ENCODE peak calls at places on chromosome 3, in eight cellular contexts. One of them, this sample, is unnamed.
A peak's percentile ranks its signal among the peaks of the same experiment; 100 is the strongest.

GRCh38 chr3:107285197-107285596 is 92.0 kb upstream of the CCDC54 start:
- DNase-seq in GM10248: no peak
- DNase-seq in ascending aorta: no peak
- DNase-seq in GM13977: no peak
- DNase-seq in cardiac fibroblast: peak; percentile 13
- DNase-seq in foreskin fibroblast: peak; percentile 33
- DNase-seq in H9: peak; percentile 86
- DNase-seq in mesothelial cell of epicardium: no peak
- DNase-seq in this sample: no peak

GRCh38 chr3:71063768-71064287 is 519.7 kb downstream of the FOXP1 start:
- DNase-seq in GM13977: peak; percentile 33
- DNase-seq in mesothelial cell of epicardium: no peak
- DNase-seq in H9: no peak
- DNase-seq in foreskin fibroblast: peak; percentile 48
- DNase-seq in ascending aorta: no peak
- DNase-seq in GM10248: no peak
- DNase-seq in cardiac fibroblast: no peak
- DNase-seq in this sample: peak; percentile 20

GRCh38 chr3:104044002-104044401 is 1322.7 kb upstream of the ALCAM start:
- DNase-seq in cardiac fibroblast: no peak
- DNase-seq in H9: no peak
- DNase-seq in mesothelial cell of epicardium: no peak
- DNase-seq in GM10248: no peak
- DNase-seq in foreskin fibroblast: no peak
- DNase-seq in ascending aorta: no peak
- DNase-seq in GM13977: no peak
- DNase-seq in this sample: no peak

GRCh38 chr3:53554559-53555511 is 60.4 kb downstream of the CACNA1D start:
- DNase-seq in GM13977: peak; percentile 55
- DNase-seq in foreskin fibroblast: no peak
- DNase-seq in mesothelial cell of epicardium: no peak
- DNase-seq in cardiac fibroblast: no peak
- DNase-seq in GM10248: peak; percentile 62
- DNase-seq in ascending aorta: no peak
- DNase-seq in H9: no peak
- DNase-seq in this sample: no peak

GRCh38 chr3:7504886-7505775 is 644.2 kb downstream of the GRM7 start:
- DNase-seq in H9: no peak
- DNase-seq in mesothelial cell of epicardium: no peak
- DNase-seq in GM13977: no peak
- DNase-seq in cardiac fibroblast: peak; percentile 95
- DNase-seq in GM10248: no peak
- DNase-seq in ascending aorta: no peak
- DNase-seq in foreskin fibroblast: peak; percentile 21
- DNase-seq in this sample: peak; percentile 8

GRCh38 chr3:198107840-198108734 is 148.1 kb downstream of the LMLN start:
- DNase-seq in GM10248: no peak
- DNase-seq in ascending aorta: no peak
- DNase-seq in H9: no peak
- DNase-seq in cardiac fibroblast: no peak
- DNase-seq in mesothelial cell of epicardium: no peak
- DNase-seq in GM13977: no peak
- DNase-seq in foreskin fibroblast: peak; percentile 14
- DNase-seq in this sample: no peak

GRCh38 chr3:14144423-14145075 is 19.7 kb downstream of the TMEM43 start:
- DNase-seq in H9: peak; percentile 66
- DNase-seq in mesothelial cell of epicardium: no peak
- DNase-seq in cardiac fibroblast: peak; percentile 99
- DNase-seq in foreskin fibroblast: peak; percentile 97
- DNase-seq in GM13977: peak; percentile 92
- DNase-seq in ascending aorta: peak; percentile 70
- DNase-seq in GM10248: peak; percentile 92
- DNase-seq in this sample: peak; percentile 39

GRCh38 chr3:71850654-71851053 is 65.7 kb upstream of the PROK2 start:
- DNase-seq in H9: no peak
- DNase-seq in GM10248: no peak
- DNase-seq in GM13977: no peak
- DNase-seq in mesothelial cell of epicardium: no peak
- DNase-seq in cardiac fibroblast: no peak
- DNase-seq in ascending aorta: no peak
- DNase-seq in foreskin fibroblast: no peak
- DNase-seq in this sample: no peak

GRCh38 chr3:196207159-196207832 is 3.9 kb downstream of the ZDHHC19 start:
- DNase-seq in cardiac fibroblast: no peak
- DNase-seq in foreskin fibroblast: no peak
- DNase-seq in GM13977: peak; percentile 64
- DNase-seq in ascending aorta: no peak
- DNase-seq in mesothelial cell of epicardium: no peak
- DNase-seq in GM10248: no peak
- DNase-seq in H9: no peak
- DNase-seq in this sample: no peak

GRCh38 chr3:194575484-194576210 is 57.6 kb downstream of the TMEM44 start:
- DNase-seq in GM13977: no peak
- DNase-seq in cardiac fibroblast: peak; percentile 99
- DNase-seq in mesothelial cell of epicardium: no peak
- DNase-seq in ascending aorta: no peak
- DNase-seq in GM10248: no peak
- DNase-seq in H9: peak; percentile 54
- DNase-seq in foreskin fibroblast: peak; percentile 74
- DNase-seq in this sample: no peak
- TF ChIP-seq CTCF in GM13977: no peak
- TF ChIP-seq CTCF in cardiac fibroblast: peak; percentile 15
- TF ChIP-seq CTCF in mesothelial cell of epicardium: no peak
- TF ChIP-seq CTCF in ascending aorta: no peak
- TF ChIP-seq CTCF in GM10248: no peak
- TF ChIP-seq CTCF in H9: peak; percentile 20
- TF ChIP-seq CTCF in foreskin fibroblast: no peak
- TF ChIP-seq CTCF in this sample: no peak

DNA sequence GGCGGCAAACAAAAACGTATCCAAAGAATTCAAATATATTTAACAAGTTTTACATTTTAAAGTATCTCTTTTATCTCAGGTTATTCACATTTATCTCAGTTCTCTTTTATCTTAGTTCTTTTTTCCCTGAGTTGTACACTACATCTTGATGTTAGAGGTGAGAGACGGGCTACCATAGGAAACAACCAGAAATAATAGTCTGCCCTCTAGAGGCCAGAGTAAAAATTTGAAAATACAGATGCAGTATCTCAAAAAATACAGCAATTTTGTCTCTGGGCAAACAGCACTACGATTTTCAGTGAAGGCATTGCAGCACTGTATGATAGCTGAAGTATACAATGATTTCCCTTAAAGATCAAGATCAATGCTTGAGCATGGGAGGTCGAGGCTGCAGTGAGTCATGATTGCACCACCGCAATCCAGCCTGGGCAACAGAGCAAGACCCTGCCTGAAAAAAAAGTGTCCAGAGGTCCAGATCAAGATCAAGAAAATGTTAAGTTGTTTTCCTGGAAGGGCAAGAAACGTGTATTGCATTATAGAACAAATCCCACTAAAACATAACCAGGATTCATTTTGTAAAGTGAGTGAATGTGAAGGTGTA is 82.6 kb upstream of the ATP11B start:
- DNase-seq in GM10248: peak; percentile 56
- DNase-seq in H9: no peak
- DNase-seq in GM13977: peak; percentile 38
- DNase-seq in mesothelial cell of epicardium: no peak
- DNase-seq in foreskin fibroblast: peak; percentile 42
- DNase-seq in ascending aorta: no peak
- DNase-seq in cardiac fibroblast: peak; percentile 39
- DNase-seq in this sample: no peak
- TF ChIP-seq CTCF in GM10248: peak; percentile 43
- TF ChIP-seq CTCF in H9: peak; percentile 78
- TF ChIP-seq CTCF in GM13977: peak; percentile 58
- TF ChIP-seq CTCF in mesothelial cell of epicardium: peak; percentile 85
- TF ChIP-seq CTCF in foreskin fibroblast: peak; percentile 58
- TF ChIP-seq CTCF in ascending aorta: peak; percentile 60
- TF ChIP-seq CTCF in cardiac fibroblast: peak; percentile 44
- TF ChIP-seq CTCF in this sample: peak; percentile 85

DNA sequence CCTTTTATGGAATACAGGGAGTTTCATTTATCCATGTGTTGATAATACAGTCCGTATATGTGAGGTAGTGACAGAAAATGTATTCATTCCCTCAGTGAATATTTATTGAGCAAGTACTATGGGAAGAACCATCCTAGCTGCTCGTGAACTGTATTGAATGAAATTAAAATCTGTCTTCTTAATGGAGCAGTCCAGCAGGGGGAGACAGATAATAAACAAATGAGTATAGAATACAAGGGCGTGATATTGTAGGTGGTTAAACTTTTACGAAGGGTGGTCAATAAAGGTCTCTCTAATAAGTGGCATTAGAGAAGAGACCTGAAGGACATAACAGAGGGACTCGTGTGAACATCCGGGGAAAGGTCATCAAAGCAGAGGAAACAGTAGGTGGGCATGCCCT is 62.7 kb upstream of the OSTN start:
- DNase-seq in mesothelial cell of epicardium: no peak
- DNase-seq in ascending aorta: no peak
- DNase-seq in GM13977: no peak
- DNase-seq in foreskin fibroblast: peak; percentile 52
- DNase-seq in GM10248: peak; percentile 33
- DNase-seq in cardiac fibroblast: peak; percentile 48
- DNase-seq in H9: no peak
- DNase-seq in this sample: peak; percentile 7
- TF ChIP-seq CTCF in mesothelial cell of epicardium: no peak
- TF ChIP-seq CTCF in ascending aorta: no peak
- TF ChIP-seq CTCF in GM13977: peak; percentile 35
- TF ChIP-seq CTCF in foreskin fibroblast: peak; percentile 37
- TF ChIP-seq CTCF in GM10248: peak; percentile 51
- TF ChIP-seq CTCF in cardiac fibroblast: peak; percentile 49
- TF ChIP-seq CTCF in H9: peak; percentile 63
- TF ChIP-seq CTCF in this sample: peak; percentile 38

GRCh38 chr3:101998256-101998926 is 149.1 kb downstream of the NFKBIZ start:
- DNase-seq in GM10248: no peak
- DNase-seq in H9: no peak
- DNase-seq in cardiac fibroblast: no peak
- DNase-seq in mesothelial cell of epicardium: no peak
- DNase-seq in ascending aorta: no peak
- DNase-seq in GM13977: no peak
- DNase-seq in foreskin fibroblast: peak; percentile 73
- DNase-seq in this sample: no peak
- TF ChIP-seq CTCF in GM10248: no peak
- TF ChIP-seq CTCF in H9: no peak
- TF ChIP-seq CTCF in cardiac fibroblast: no peak
- TF ChIP-seq CTCF in mesothelial cell of epicardium: no peak
- TF ChIP-seq CTCF in ascending aorta: no peak
- TF ChIP-seq CTCF in GM13977: no peak
- TF ChIP-seq CTCF in foreskin fibroblast: no peak
- TF ChIP-seq CTCF in this sample: no peak

GRCh38 chr3:22901684-22902083 is 301.4 kb upstream of the UBE2E2 start:
- DNase-seq in foreskin fibroblast: no peak
- DNase-seq in GM13977: no peak
- DNase-seq in H9: no peak
- DNase-seq in GM10248: no peak
- DNase-seq in ascending aorta: no peak
- DNase-seq in mesothelial cell of epicardium: no peak
- DNase-seq in cardiac fibroblast: no peak
- DNase-seq in this sample: no peak
- TF ChIP-seq CTCF in foreskin fibroblast: no peak
- TF ChIP-seq CTCF in GM13977: no peak
- TF ChIP-seq CTCF in H9: peak; percentile 39
- TF ChIP-seq CTCF in GM10248: no peak
- TF ChIP-seq CTCF in ascending aorta: no peak
- TF ChIP-seq CTCF in mesothelial cell of epicardium: peak; percentile 32
- TF ChIP-seq CTCF in cardiac fibroblast: peak; percentile 24
- TF ChIP-seq CTCF in this sample: peak; percentile 25

GRCh38 chr3:178915365-178915764 is 156.2 kb downstream of the ZMAT3 start:
- DNase-seq in H9: no peak
- DNase-seq in GM10248: no peak
- DNase-seq in cardiac fibroblast: no peak
- DNase-seq in GM13977: no peak
- DNase-seq in foreskin fibroblast: no peak
- DNase-seq in ascending aorta: no peak
- DNase-seq in mesothelial cell of epicardium: no peak
- DNase-seq in this sample: no peak
- TF ChIP-seq CTCF in H9: no peak
- TF ChIP-seq CTCF in GM10248: no peak
- TF ChIP-seq CTCF in cardiac fibroblast: no peak
- TF ChIP-seq CTCF in GM13977: no peak
- TF ChIP-seq CTCF in foreskin fibroblast: no peak
- TF ChIP-seq CTCF in ascending aorta: no peak
- TF ChIP-seq CTCF in mesothelial cell of epicardium: no peak
- TF ChIP-seq CTCF in this sample: no peak

DNA sequence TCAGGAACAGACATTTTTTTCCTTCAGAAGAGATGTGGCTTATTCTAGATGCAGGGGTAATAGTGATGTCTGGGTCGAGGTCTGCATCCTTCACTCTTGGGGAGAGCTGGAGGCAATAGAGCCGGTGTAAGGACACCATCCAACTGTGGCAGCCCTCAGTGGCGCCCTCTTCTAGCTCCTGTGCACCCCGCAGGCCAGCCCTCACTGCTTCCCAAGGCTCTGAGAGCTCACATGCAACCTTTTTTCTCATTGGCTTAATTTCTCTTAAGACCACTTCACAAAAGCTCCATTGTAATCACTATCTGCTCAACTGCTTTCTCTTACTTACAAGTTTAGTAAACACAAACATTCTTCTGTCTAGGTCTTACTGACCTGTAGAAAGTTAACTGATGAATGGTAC is 3.9 kb upstream of the VPS8 start:
- DNase-seq in GM13977: no peak
- DNase-seq in foreskin fibroblast: no peak
- DNase-seq in mesothelial cell of epicardium: no peak
- DNase-seq in cardiac fibroblast: no peak
- DNase-seq in GM10248: no peak
- DNase-seq in H9: peak; percentile 81
- DNase-seq in ascending aorta: no peak
- DNase-seq in this sample: no peak
- TF ChIP-seq CTCF in GM13977: no peak
- TF ChIP-seq CTCF in foreskin fibroblast: peak; percentile 6
- TF ChIP-seq CTCF in mesothelial cell of epicardium: no peak
- TF ChIP-seq CTCF in cardiac fibroblast: peak; percentile 14
- TF ChIP-seq CTCF in GM10248: no peak
- TF ChIP-seq CTCF in H9: peak; percentile 79
- TF ChIP-seq CTCF in ascending aorta: no peak
- TF ChIP-seq CTCF in this sample: no peak

DNA sequence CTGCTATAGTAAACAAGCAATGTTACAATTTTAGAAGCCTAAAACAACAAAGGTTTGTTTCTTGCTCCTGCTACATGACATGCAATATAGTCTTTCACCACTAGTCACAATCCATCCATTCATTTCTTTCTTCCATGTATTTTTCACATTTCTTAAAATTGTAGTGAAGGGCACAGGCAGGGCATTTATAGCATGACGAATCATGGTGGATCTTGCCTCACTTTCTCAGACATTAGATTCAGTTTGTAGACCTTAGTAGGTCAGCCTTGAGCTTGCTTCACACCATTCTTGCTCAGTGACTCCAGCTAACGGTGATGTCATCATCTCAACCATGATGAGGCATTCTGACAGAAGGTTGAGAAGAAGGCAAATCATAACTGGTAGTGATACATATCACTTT is 546.8 kb downstream of the TBL1XR1 start:
- DNase-seq in GM13977: no peak
- DNase-seq in GM10248: no peak
- DNase-seq in foreskin fibroblast: peak; percentile 78
- DNase-seq in ascending aorta: no peak
- DNase-seq in mesothelial cell of epicardium: no peak
- DNase-seq in cardiac fibroblast: no peak
- DNase-seq in H9: no peak
- DNase-seq in this sample: no peak
- TF ChIP-seq CTCF in GM13977: peak; percentile 4
- TF ChIP-seq CTCF in GM10248: no peak
- TF ChIP-seq CTCF in foreskin fibroblast: no peak
- TF ChIP-seq CTCF in ascending aorta: no peak
- TF ChIP-seq CTCF in mesothelial cell of epicardium: peak; percentile 57
- TF ChIP-seq CTCF in cardiac fibroblast: peak; percentile 29
- TF ChIP-seq CTCF in H9: peak; percentile 53
- TF ChIP-seq CTCF in this sample: peak; percentile 74